ENCODE peak calls at places on chromosomes 12 and 14, in six cellular contexts. Q is MM.1S, I is Ammon's horn, S is tibial artery, P is fibroblast of the conjunctiva, V is HCEC 1CT. M is an unnamed sample.

GRCh38 chr14:60648934-60649814 is at the start of gene SIX1:
- DNase-seq in Q (peak), I (peak), S (peak), P (peak), V (peak), M (peak)

GRCh38 chr12:85661461-85662208 is 174.6 kb downstream of the RASSF9 start:
- DNase-seq in Q (no peak), I (no peak), S (no peak), P (no peak), V (no peak), M (no peak)

GRCh38 chr12:14974633-14975032 is 1.8 kb downstream of the PDE6H start:
- DNase-seq in Q (no peak), I (no peak), S (no peak), P (no peak), V (no peak), M (no peak)

GRCh38 chr12:96070670-96071279 is 35.4 kb upstream of the LTA4H start:
- DNase-seq in Q (no peak), I (no peak), S (no peak), P (no peak), V (no peak), M (no peak)

GRCh38 chr12:9391751-9392240 is 183.6 kb upstream of the PZP start:
- DNase-seq in Q (no peak), I (no peak), S (no peak), P (no peak), V (no peak), M (no peak)

GRCh38 chr14:56549721-56550120 is 29.9 kb upstream of the TMEM260 start:
- DNase-seq in Q (no peak), I (no peak), S (no peak), P (no peak), V (no peak), M (no peak)

GRCh38 chr14:36509056-36509917 is 10.7 kb downstream of the NKX2-1 start:
- DNase-seq in Q (no peak), I (no peak), S (no peak), P (no peak), V (no peak), M (no peak)

GRCh38 chr14:33959692-33960151 is 8.8 kb upstream of the EGLN3 start:
- DNase-seq in Q (no peak), I (peak), S (no peak), P (no peak), V (no peak), M (peak)

GRCh38 chr14:100146548-100147091 is 12.8 kb downstream of the DEGS2 start:
- DNase-seq in Q (no peak), I (no peak), S (no peak), P (no peak), V (no peak), M (no peak)

GRCh38 chr14:104885973-104886689 is 21.1 kb downstream of the CEP170B start:
- DNase-seq in Q (no peak), I (no peak), S (peak), P (no peak), V (no peak), M (no peak)

GRCh38 chr14:32012571-32012970 is 64.5 kb upstream of the ARHGAP5 start:
- DNase-seq in Q (no peak), I (no peak), S (no peak), P (no peak), V (no peak), M (no peak)

GRCh38 chr12:31773223-31773750 is 44.5 kb upstream of the AMN1 start:
- DNase-seq in Q (no peak), I (no peak), S (no peak), P (no peak), V (peak), M (no peak)

GRCh38 chr14:34983148-34983760 is 462 bp downstream of the SRP54 start:
- DNase-seq in Q (peak), I (no peak), S (no peak), P (no peak), V (no peak), M (no peak)

GRCh38 chr14:43651896-43652295 is 855.2 kb downstream of the FSCB start:
- DNase-seq in Q (peak), I (no peak), S (no peak), P (no peak), V (no peak), M (no peak)

GRCh38 chr12:128817115-128818015 is 6.4 kb downstream of the SLC15A4 start:
- DNase-seq in Q (no peak), I (peak), S (peak), P (no peak), V (no peak), M (no peak)

GRCh38 chr12:64243809-64244208 is 21.7 kb upstream of the KICS2 start:
- DNase-seq in Q (no peak), I (no peak), S (no peak), P (no peak), V (no peak), M (no peak)

GRCh38 chr12:104686196-104686595 is 229.4 kb downstream of the CHST11 start:
- DNase-seq in Q (no peak), I (no peak), S (no peak), P (no peak), V (peak), M (no peak)

GRCh38 chr12:96434107-96434506 is 33.9 kb upstream of the CDK17 start:
- DNase-seq in Q (peak), I (no peak), S (no peak), P (peak), V (peak), M (no peak)

GRCh38 chr12:27822076-27822712 is 42.2 kb upstream of the MANSC4 start:
- DNase-seq in Q (no peak), I (no peak), S (no peak), P (no peak), V (peak), M (no peak)

GRCh38 chr12:55019784-55020183 is at the start of gene NEUROD4:
- DNase-seq in Q (peak), I (peak), S (no peak), P (peak), V (peak), M (peak)

GRCh38 chr14:90726656-90727055 is 89.6 kb downstream of the TTC7B start:
- DNase-seq in Q (no peak), I (peak), S (peak), P (peak), V (no peak), M (peak)

GRCh38 chr12:131511391-131511802 is 199.5 kb upstream of the SFSWAP start:
- DNase-seq in Q (peak), I (peak), S (no peak), P (no peak), V (no peak), M (peak)

GRCh38 chr12:113955109-113955970 is 10.8 kb downstream of the RBM19 start:
- DNase-seq in Q (no peak), I (no peak), S (no peak), P (no peak), V (peak), M (no peak)

GRCh38 chr12:116133149-116133548 is 144.3 kb downstream of the MED13L start:
- DNase-seq in Q (no peak), I (no peak), S (no peak), P (no peak), V (peak), M (no peak)

GRCh38 chr12:57896437-57897201 is 44.7 kb upstream of the ATP23 start:
- DNase-seq in Q (peak), I (peak), S (peak), P (peak), V (peak), M (peak)

GRCh38 chr12:70165450-70165849 is 77.8 kb upstream of the CNOT2 start:
- DNase-seq in Q (no peak), I (no peak), S (no peak), P (no peak), V (no peak), M (no peak)

GRCh38 chr12:57591567-57592325 is 754 bp downstream of the PIP4K2C start:
- DNase-seq in Q (peak), I (peak), S (no peak), P (no peak), V (no peak), M (no peak)

GRCh38 chr12:50207424-50207823 is 40.3 kb upstream of the CERS5 start:
- DNase-seq in Q (no peak), I (no peak), S (no peak), P (no peak), V (no peak), M (no peak)

GRCh38 chr12:11039171-11039570 is 8.0 kb upstream of the TAS2R31 start:
- DNase-seq in Q (no peak), I (no peak), S (no peak), P (no peak), V (no peak), M (no peak)

GRCh38 chr12:34406228-34406995 is 384.1 kb downstream of the ALG10 start:
- DNase-seq in Q (no peak), I (peak), S (peak), P (no peak), V (no peak), M (no peak)

GRCh38 chr14:96934961-96935360 is 137.8 kb downstream of the VRK1 start:
- DNase-seq in Q (no peak), I (no peak), S (peak), P (no peak), V (no peak), M (no peak)

GRCh38 chr12:109706747-109707469 is 6.7 kb upstream of the FAM222A start:
- DNase-seq in Q (no peak), I (no peak), S (no peak), P (no peak), V (no peak), M (no peak)

GRCh38 chr14:71722885-71723284 is 209.3 kb upstream of the RGS6 start:
- DNase-seq in Q (no peak), I (no peak), S (no peak), P (no peak), V (no peak), M (no peak)

GRCh38 chr14:103538291-103539055 is 9.5 kb downstream of the TRMT61A start:
- DNase-seq in Q (no peak), I (no peak), S (peak), P (no peak), V (no peak), M (no peak)

GRCh38 chr12:130013771-130014484 is 110.1 kb upstream of the TMEM132D start:
- DNase-seq in Q (no peak), I (peak), S (no peak), P (peak), V (no peak), M (peak)

GRCh38 chr12:38392584-38393144 is 76.1 kb downstream of the ALG10B start:
- DNase-seq in Q (peak), I (no peak), S (no peak), P (no peak), V (peak), M (no peak)

M was measured in globus pallidus.